ENCODE peak calls at places on chromosomes 11 and 22, in six cellular contexts. One of them, this sample, is unnamed.

GRCh38 chr11:32172771-32173170 is 81.9 kb downstream of the RCN1 start:
- DNase-seq in SJSA1: no peak
- DNase-seq in breast epithelium: no peak
- DNase-seq in GM12878: no peak
- DNase-seq in transverse colon: no peak
- DNase-seq in A549: no peak
- DNase-seq in this sample: no peak

GRCh38 chr11:44750440-44751005 is 23.8 kb downstream of the TSPAN18 start:
- DNase-seq in GM12878: no peak
- DNase-seq in transverse colon: no peak
- DNase-seq in SJSA1: no peak
- DNase-seq in breast epithelium: no peak
- DNase-seq in A549: no peak
- DNase-seq in this sample: no peak

GRCh38 chr22:27242474-27242873 is 559.1 kb downstream of the MN1 start:
- DNase-seq in breast epithelium: no peak
- DNase-seq in A549: no peak
- DNase-seq in GM12878: no peak
- DNase-seq in SJSA1: no peak
- DNase-seq in transverse colon: no peak
- DNase-seq in this sample: no peak

GRCh38 chr11:1645357-1645821 is 15.8 kb downstream of the KRTAP5-5 start:
- DNase-seq in GM12878: no peak
- DNase-seq in transverse colon: no peak
- DNase-seq in breast epithelium: no peak
- DNase-seq in SJSA1: no peak
- DNase-seq in A549: no peak
- DNase-seq in this sample: no peak

GRCh38 chr11:6737872-6738466 is 33.8 kb downstream of the OR2AG2 start:
- DNase-seq in transverse colon: peak; percentile 40
- DNase-seq in breast epithelium: no peak
- DNase-seq in GM12878: no peak
- DNase-seq in SJSA1: no peak
- DNase-seq in A549: peak; percentile 36
- DNase-seq in this sample: peak; percentile 33

GRCh38 chr22:49710746-49711145 is 116.9 kb downstream of the BRD1 start:
- DNase-seq in A549: no peak
- DNase-seq in transverse colon: no peak
- DNase-seq in breast epithelium: no peak
- DNase-seq in SJSA1: no peak
- DNase-seq in GM12878: no peak
- DNase-seq in this sample: no peak

GRCh38 chr11:45413156-45413833 is 127.2 kb upstream of the SYT13 start:
- DNase-seq in GM12878: no peak
- DNase-seq in A549: no peak
- DNase-seq in breast epithelium: no peak
- DNase-seq in transverse colon: no peak
- DNase-seq in SJSA1: no peak
- DNase-seq in this sample: no peak

GRCh38 chr22:20304646-20305045 is 15.2 kb downstream of the DGCR6L start:
- DNase-seq in GM12878: no peak
- DNase-seq in breast epithelium: no peak
- DNase-seq in A549: no peak
- DNase-seq in transverse colon: no peak
- DNase-seq in SJSA1: no peak
- DNase-seq in this sample: no peak

GRCh38 chr11:114256176-114256897 is 39.9 kb upstream of the NNMT start:
- DNase-seq in breast epithelium: no peak
- DNase-seq in transverse colon: no peak
- DNase-seq in SJSA1: no peak
- DNase-seq in GM12878: no peak
- DNase-seq in A549: no peak
- DNase-seq in this sample: no peak

GRCh38 chr11:129236850-129237249 is 44.7 kb upstream of the ARHGAP32 start:
- DNase-seq in transverse colon: no peak
- DNase-seq in A549: no peak
- DNase-seq in GM12878: no peak
- DNase-seq in breast epithelium: no peak
- DNase-seq in SJSA1: no peak
- DNase-seq in this sample: no peak

GRCh38 chr22:45709004-45709739 is 37.5 kb downstream of the ATXN10 start:
- DNase-seq in GM12878: no peak
- DNase-seq in SJSA1: peak; percentile 64
- DNase-seq in A549: peak; percentile 27
- DNase-seq in transverse colon: no peak
- DNase-seq in breast epithelium: no peak
- DNase-seq in this sample: no peak

GRCh38 chr11:33368931-33369330 is 111.8 kb downstream of the HIPK3 start:
- DNase-seq in breast epithelium: no peak
- DNase-seq in GM12878: no peak
- DNase-seq in SJSA1: no peak
- DNase-seq in A549: no peak
- DNase-seq in transverse colon: no peak
- DNase-seq in this sample: no peak

GRCh38 chr11:67031791-67032561 is 9.0 kb downstream of the SYT12 start:
- DNase-seq in GM12878: no peak
- DNase-seq in transverse colon: no peak
- DNase-seq in breast epithelium: no peak
- DNase-seq in A549: no peak
- DNase-seq in SJSA1: peak; percentile 98
- DNase-seq in this sample: no peak

GRCh38 chr11:2363816-2364370 is 13.2 kb upstream of the CD81 start:
- DNase-seq in A549: no peak
- DNase-seq in breast epithelium: no peak
- DNase-seq in SJSA1: no peak
- DNase-seq in transverse colon: no peak
- DNase-seq in GM12878: no peak
- DNase-seq in this sample: no peak

GRCh38 chr22:46661221-46661851 is 41.1 kb downstream of the GRAMD4 start:
- DNase-seq in GM12878: no peak
- DNase-seq in SJSA1: no peak
- DNase-seq in transverse colon: no peak
- DNase-seq in A549: peak; percentile 58
- DNase-seq in breast epithelium: no peak
- DNase-seq in this sample: peak; percentile 52

GRCh38 chr11:30816959-30817880 is 231.1 kb upstream of the MPPED2 start:
- DNase-seq in transverse colon: no peak
- DNase-seq in GM12878: no peak
- DNase-seq in SJSA1: no peak
- DNase-seq in breast epithelium: no peak
- DNase-seq in A549: no peak
- DNase-seq in this sample: no peak

GRCh38 chr22:21593406-21594232 is 26.1 kb downstream of the UBE2L3 start:
- DNase-seq in transverse colon: no peak
- DNase-seq in GM12878: no peak
- DNase-seq in SJSA1: no peak
- DNase-seq in breast epithelium: no peak
- DNase-seq in A549: peak; percentile 41
- DNase-seq in this sample: no peak

GRCh38 chr11:62721994-62722393 is 5.3 kb downstream of the HNRNPUL2 start:
- DNase-seq in breast epithelium: no peak
- DNase-seq in SJSA1: peak; percentile 35
- DNase-seq in transverse colon: no peak
- DNase-seq in A549: no peak
- DNase-seq in GM12878: no peak
- DNase-seq in this sample: no peak

GRCh38 chr11:75421035-75421602 is 11.9 kb downstream of the KLHL35 start:
- DNase-seq in GM12878: no peak
- DNase-seq in breast epithelium: no peak
- DNase-seq in A549: no peak
- DNase-seq in transverse colon: no peak
- DNase-seq in SJSA1: no peak
- DNase-seq in this sample: no peak

GRCh38 chr11:76801205-76801604 is 18.0 kb downstream of the TSKU start:
- DNase-seq in transverse colon: no peak
- DNase-seq in A549: no peak
- DNase-seq in SJSA1: no peak
- DNase-seq in GM12878: no peak
- DNase-seq in breast epithelium: no peak
- DNase-seq in this sample: no peak

GRCh38 chr11:110894224-110894623 is 182.0 kb upstream of the ARHGAP20 start:
- DNase-seq in transverse colon: no peak
- DNase-seq in breast epithelium: no peak
- DNase-seq in SJSA1: no peak
- DNase-seq in GM12878: no peak
- DNase-seq in A549: no peak
- DNase-seq in this sample: no peak

GRCh38 chr11:2142300-2142759 is 3.1 kb upstream of the IGF2 start:
- DNase-seq in transverse colon: no peak
- DNase-seq in SJSA1: no peak
- DNase-seq in A549: no peak
- DNase-seq in breast epithelium: no peak
- DNase-seq in GM12878: no peak
- DNase-seq in this sample: no peak

GRCh38 chr11:61972112-61972795 is 4.8 kb upstream of the FTH1 start:
- DNase-seq in breast epithelium: peak; percentile 35
- DNase-seq in GM12878: no peak
- DNase-seq in SJSA1: peak; percentile 92
- DNase-seq in transverse colon: no peak
- DNase-seq in A549: no peak
- DNase-seq in this sample: no peak

GRCh38 chr11:77088236-77089003 is 14.2 kb upstream of the OMP start:
- DNase-seq in GM12878: no peak
- DNase-seq in A549: no peak
- DNase-seq in transverse colon: peak; percentile 70
- DNase-seq in SJSA1: no peak
- DNase-seq in breast epithelium: no peak
- DNase-seq in this sample: no peak

GRCh38 chr11:3786781-3787428 is 10.4 kb downstream of the NUP98 start:
- DNase-seq in GM12878: no peak
- DNase-seq in transverse colon: no peak
- DNase-seq in SJSA1: no peak
- DNase-seq in breast epithelium: no peak
- DNase-seq in A549: no peak
- DNase-seq in this sample: no peak

GRCh38 chr11:64292458-64293254 is 1.6 kb downstream of the KCNK4 start:
- DNase-seq in transverse colon: no peak
- DNase-seq in GM12878: no peak
- DNase-seq in SJSA1: no peak
- DNase-seq in A549: no peak
- DNase-seq in breast epithelium: no peak
- DNase-seq in this sample: no peak
- H3K27ac ChIP-seq in transverse colon: no peak overlapping the region
- H3K27ac ChIP-seq in GM12878: no peak overlapping the region
- H3K27ac ChIP-seq in SJSA1: no peak overlapping the region
- H3K27ac ChIP-seq in A549: no peak overlapping the region
- H3K27ac ChIP-seq in breast epithelium: no peak overlapping the region
- H3K27ac ChIP-seq in this sample: no peak overlapping the region

DNA sequence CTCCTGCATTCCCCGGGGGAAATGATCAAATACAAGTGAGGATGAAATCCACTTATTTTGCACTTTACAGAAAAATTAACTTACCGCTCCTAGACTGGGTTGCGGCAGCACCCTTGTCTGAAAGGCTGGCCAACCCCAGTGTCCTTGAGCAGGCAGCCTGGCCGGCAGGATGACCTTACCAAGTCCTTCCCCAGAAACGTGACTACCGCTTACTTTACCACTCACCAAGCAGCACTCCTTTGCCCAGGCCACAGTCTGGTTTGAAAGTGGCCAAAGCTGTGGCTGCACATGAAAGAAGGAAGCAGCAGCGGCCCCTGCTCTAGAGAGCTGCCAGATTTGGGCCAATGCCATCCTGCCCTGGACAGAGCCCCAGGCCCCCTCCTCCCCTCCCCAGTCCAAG is 20.3 kb downstream of the MYH9 start:
- DNase-seq in transverse colon: no peak
- DNase-seq in GM12878: no peak
- DNase-seq in SJSA1: no peak
- DNase-seq in A549: no peak
- DNase-seq in breast epithelium: no peak
- DNase-seq in this sample: no peak
- H3K4me3 ChIP-seq in transverse colon: no peak overlapping the region
- H3K4me3 ChIP-seq in GM12878: no peak overlapping the region
- H3K4me3 ChIP-seq in SJSA1: no peak overlapping the region
- H3K4me3 ChIP-seq in A549: no peak overlapping the region
- H3K4me3 ChIP-seq in breast epithelium: peak overlapping the region; percentile 7
- H3K4me3 ChIP-seq in this sample: peak overlapping the region; percentile 36

GRCh38 chr11:111917788-111918187 is 925 bp upstream of the C11orf52 start:
- DNase-seq in breast epithelium: no peak
- DNase-seq in SJSA1: no peak
- DNase-seq in GM12878: no peak
- DNase-seq in transverse colon: no peak
- DNase-seq in A549: no peak
- DNase-seq in this sample: no peak
- H3K27ac ChIP-seq in breast epithelium: peak overlapping the region; percentile 90
- H3K27ac ChIP-seq in SJSA1: no peak overlapping the region
- H3K27ac ChIP-seq in GM12878: no peak overlapping the region
- H3K27ac ChIP-seq in transverse colon: peak overlapping the region; percentile 83
- H3K27ac ChIP-seq in A549: no peak overlapping the region
- H3K27ac ChIP-seq in this sample: no peak overlapping the region

GRCh38 chr22:25582946-25583345 is 18.5 kb downstream of the GRK3 start:
- DNase-seq in GM12878: no peak
- DNase-seq in transverse colon: no peak
- DNase-seq in breast epithelium: no peak
- DNase-seq in SJSA1: peak; percentile 60
- DNase-seq in A549: no peak
- DNase-seq in this sample: no peak
- H3K4me3 ChIP-seq in GM12878: no peak overlapping the region
- H3K4me3 ChIP-seq in transverse colon: no peak overlapping the region
- H3K4me3 ChIP-seq in breast epithelium: no peak overlapping the region
- H3K4me3 ChIP-seq in SJSA1: no peak overlapping the region
- H3K4me3 ChIP-seq in A549: no peak overlapping the region
- H3K4me3 ChIP-seq in this sample: no peak overlapping the region